ENCODE peak calls at places on chromosome 18, in six cellular contexts. One of them, this sample, is unnamed.

GRCh38 chr18:10453885-10454772 is at the start of gene APCDD1:
- DNase-seq in A549: peak
- DNase-seq in K562: no peak
- DNase-seq in GM12878: no peak
- DNase-seq in endothelial cell of umbilical vein: no peak
- DNase-seq in HepG2: peak
- DNase-seq in this sample: peak

GRCh38 chr18:27211569-27211968 is 26.5 kb upstream of the CHST9 start:
- DNase-seq in A549: no peak
- DNase-seq in K562: no peak
- DNase-seq in GM12878: no peak
- DNase-seq in endothelial cell of umbilical vein: no peak
- DNase-seq in HepG2: no peak
- DNase-seq in this sample: no peak

GRCh38 chr18:25039781-25040180 is 312.2 kb downstream of the ZNF521 start:
- DNase-seq in A549: no peak
- DNase-seq in K562: no peak
- DNase-seq in GM12878: no peak
- DNase-seq in endothelial cell of umbilical vein: no peak
- DNase-seq in HepG2: no peak
- DNase-seq in this sample: no peak

GRCh38 chr18:13232060-13232917 is 13.7 kb downstream of the LDLRAD4 start:
- DNase-seq in A549: no peak
- DNase-seq in K562: no peak
- DNase-seq in GM12878: no peak
- DNase-seq in endothelial cell of umbilical vein: no peak
- DNase-seq in HepG2: no peak
- DNase-seq in this sample: no peak

GRCh38 chr18:57498857-57499256 is 63.7 kb downstream of the ONECUT2 start:
- DNase-seq in A549: no peak
- DNase-seq in K562: no peak
- DNase-seq in GM12878: no peak
- DNase-seq in endothelial cell of umbilical vein: no peak
- DNase-seq in HepG2: no peak
- DNase-seq in this sample: no peak

GRCh38 chr18:79506191-79507075 is 110.7 kb downstream of the NFATC1 start:
- DNase-seq in A549: no peak
- DNase-seq in K562: no peak
- DNase-seq in GM12878: no peak
- DNase-seq in endothelial cell of umbilical vein: no peak
- DNase-seq in HepG2: no peak
- DNase-seq in this sample: no peak

GRCh38 chr18:37294951-37295350 is 270.6 kb downstream of the CELF4 start:
- DNase-seq in A549: no peak
- DNase-seq in K562: peak
- DNase-seq in GM12878: no peak
- DNase-seq in endothelial cell of umbilical vein: peak
- DNase-seq in HepG2: peak
- DNase-seq in this sample: peak

GRCh38 chr18:46621111-46621766 is 35.8 kb downstream of the LOXHD1 start:
- DNase-seq in A549: no peak
- DNase-seq in K562: no peak
- DNase-seq in GM12878: no peak
- DNase-seq in endothelial cell of umbilical vein: no peak
- DNase-seq in HepG2: no peak
- DNase-seq in this sample: no peak

GRCh38 chr18:44098551-44099098 is 582.1 kb upstream of the SETBP1 start:
- DNase-seq in A549: no peak
- DNase-seq in K562: no peak
- DNase-seq in GM12878: no peak
- DNase-seq in endothelial cell of umbilical vein: peak
- DNase-seq in HepG2: no peak
- DNase-seq in this sample: peak

GRCh38 chr18:66599190-66599589 is 4.7 kb downstream of the CDH19 start:
- DNase-seq in A549: no peak
- DNase-seq in K562: no peak
- DNase-seq in GM12878: no peak
- DNase-seq in endothelial cell of umbilical vein: peak
- DNase-seq in HepG2: peak
- DNase-seq in this sample: no peak

GRCh38 chr18:9321017-9321452 is 13.5 kb upstream of the TWSG1 start:
- DNase-seq in A549: no peak
- DNase-seq in K562: peak
- DNase-seq in GM12878: no peak
- DNase-seq in endothelial cell of umbilical vein: peak
- DNase-seq in HepG2: no peak
- DNase-seq in this sample: no peak

GRCh38 chr18:12253517-12254136 is 534 bp upstream of the CIDEA start:
- DNase-seq in A549: no peak
- DNase-seq in K562: no peak
- DNase-seq in GM12878: no peak
- DNase-seq in endothelial cell of umbilical vein: no peak
- DNase-seq in HepG2: no peak
- DNase-seq in this sample: no peak

GRCh38 chr18:32920796-32921787 is 148.3 kb upstream of the KLHL14 start:
- DNase-seq in A549: peak
- DNase-seq in K562: no peak
- DNase-seq in GM12878: no peak
- DNase-seq in endothelial cell of umbilical vein: peak
- DNase-seq in HepG2: peak
- DNase-seq in this sample: peak

GRCh38 chr18:65091737-65092329 is 659.0 kb upstream of the CDH7 start:
- DNase-seq in A549: no peak
- DNase-seq in K562: no peak
- DNase-seq in GM12878: no peak
- DNase-seq in endothelial cell of umbilical vein: no peak
- DNase-seq in HepG2: peak
- DNase-seq in this sample: peak

GRCh38 chr18:45066868-45067267 is 386.2 kb downstream of the SETBP1 start:
- DNase-seq in A549: no peak
- DNase-seq in K562: peak
- DNase-seq in GM12878: peak
- DNase-seq in endothelial cell of umbilical vein: no peak
- DNase-seq in HepG2: no peak
- DNase-seq in this sample: peak

DNA sequence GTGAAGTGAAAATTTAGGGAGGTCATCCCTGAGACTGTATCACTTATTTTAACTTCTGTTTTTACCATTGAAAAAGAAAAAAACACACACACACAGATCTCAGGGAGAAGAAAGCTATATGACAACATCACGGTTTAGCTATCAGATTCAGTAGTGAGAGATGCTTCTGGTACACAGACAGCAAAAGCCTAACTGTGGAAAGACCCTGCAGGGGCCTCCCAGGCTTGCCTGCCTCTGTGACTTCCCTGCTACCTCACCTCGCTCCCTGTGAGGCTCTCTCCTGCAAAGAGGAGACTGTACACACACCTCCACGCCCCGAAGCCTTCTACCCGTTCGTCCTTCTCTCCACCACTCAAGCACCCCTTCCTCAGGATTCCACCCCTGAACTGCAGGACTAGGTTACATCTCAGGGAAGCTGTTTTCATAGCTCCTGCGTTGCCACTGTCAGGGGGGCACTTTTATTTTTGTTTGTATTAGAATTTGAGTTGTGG is 86.3 kb downstream of the EPB41L3 start:
- DNase-seq in A549: no peak
- DNase-seq in K562: no peak
- DNase-seq in GM12878: no peak
- DNase-seq in endothelial cell of umbilical vein: no peak
- DNase-seq in HepG2: no peak
- DNase-seq in this sample: no peak
- TF ChIP-seq CTCF in A549: no peak
- TF ChIP-seq CTCF in K562: no peak
- TF ChIP-seq CTCF in GM12878: no peak
- TF ChIP-seq CTCF in endothelial cell of umbilical vein: no peak
- TF ChIP-seq CTCF in HepG2: no peak
- TF ChIP-seq CTCF in this sample: no peak

DNA sequence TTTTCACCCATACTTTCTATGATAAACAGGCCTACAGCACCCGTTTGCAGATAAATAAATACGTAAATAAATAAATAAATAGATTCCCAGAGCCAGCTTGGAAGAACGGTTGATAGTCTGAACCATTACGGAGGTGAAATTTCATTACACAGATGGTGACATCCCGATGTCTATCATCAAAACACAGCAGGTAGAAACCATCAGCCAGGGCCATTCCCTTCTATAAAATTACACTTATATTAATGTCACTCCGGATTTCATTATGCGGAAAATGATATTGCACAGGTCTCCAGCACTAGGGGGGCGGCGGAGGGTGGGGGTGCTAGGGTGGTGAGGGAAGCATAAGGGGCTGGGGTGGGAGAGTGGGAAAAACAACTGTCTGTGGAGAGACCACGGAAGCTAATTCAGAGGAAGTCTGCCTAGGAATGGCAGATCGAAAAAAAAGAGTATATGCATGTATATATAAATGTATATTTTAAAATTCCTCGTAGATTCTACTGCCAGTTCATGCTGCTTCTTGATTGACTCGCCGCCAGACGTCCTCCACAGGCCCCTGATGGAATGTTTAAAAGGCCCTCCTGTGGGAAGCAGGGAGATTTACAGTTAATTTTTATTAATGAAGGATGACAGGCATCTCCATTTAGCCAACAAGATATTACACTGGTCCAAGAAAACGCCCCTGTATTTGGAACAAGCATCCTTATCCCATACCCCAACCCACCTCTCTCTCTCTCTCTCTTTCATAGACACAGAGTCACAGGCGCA is 1906.0 kb upstream of the PIK3C3 start:
- DNase-seq in A549: no peak
- DNase-seq in K562: no peak
- DNase-seq in GM12878: no peak
- DNase-seq in endothelial cell of umbilical vein: no peak
- DNase-seq in HepG2: no peak
- DNase-seq in this sample: no peak
- TF ChIP-seq MYC in A549: no peak
- TF ChIP-seq MYC in K562: no peak
- TF ChIP-seq MYC in GM12878: no peak
- TF ChIP-seq MYC in endothelial cell of umbilical vein: no peak
- TF ChIP-seq MYC in HepG2: no peak
- TF ChIP-seq MYC in this sample: no peak

GRCh38 chr18:56172527-56172926 is 465.9 kb downstream of the TXNL1 start:
- DNase-seq in A549: no peak
- DNase-seq in K562: no peak
- DNase-seq in GM12878: no peak
- DNase-seq in endothelial cell of umbilical vein: no peak
- DNase-seq in HepG2: no peak
- DNase-seq in this sample: no peak

GRCh38 chr18:56171854-56172253 is 466.5 kb downstream of the TXNL1 start:
- DNase-seq in A549: no peak
- DNase-seq in K562: no peak
- DNase-seq in GM12878: no peak
- DNase-seq in endothelial cell of umbilical vein: no peak
- DNase-seq in HepG2: no peak
- DNase-seq in this sample: no peak

GRCh38 chr18:56166914-56167313 is 471.5 kb downstream of the TXNL1 start:
- DNase-seq in A549: no peak
- DNase-seq in K562: no peak
- DNase-seq in GM12878: no peak
- DNase-seq in endothelial cell of umbilical vein: no peak
- DNase-seq in HepG2: no peak
- DNase-seq in this sample: no peak

GRCh38 chr18:56165601-56166355 is 472.6 kb downstream of the TXNL1 start:
- DNase-seq in A549: no peak
- DNase-seq in K562: no peak
- DNase-seq in GM12878: no peak
- DNase-seq in endothelial cell of umbilical vein: no peak
- DNase-seq in HepG2: no peak
- DNase-seq in this sample: no peak

DNA sequence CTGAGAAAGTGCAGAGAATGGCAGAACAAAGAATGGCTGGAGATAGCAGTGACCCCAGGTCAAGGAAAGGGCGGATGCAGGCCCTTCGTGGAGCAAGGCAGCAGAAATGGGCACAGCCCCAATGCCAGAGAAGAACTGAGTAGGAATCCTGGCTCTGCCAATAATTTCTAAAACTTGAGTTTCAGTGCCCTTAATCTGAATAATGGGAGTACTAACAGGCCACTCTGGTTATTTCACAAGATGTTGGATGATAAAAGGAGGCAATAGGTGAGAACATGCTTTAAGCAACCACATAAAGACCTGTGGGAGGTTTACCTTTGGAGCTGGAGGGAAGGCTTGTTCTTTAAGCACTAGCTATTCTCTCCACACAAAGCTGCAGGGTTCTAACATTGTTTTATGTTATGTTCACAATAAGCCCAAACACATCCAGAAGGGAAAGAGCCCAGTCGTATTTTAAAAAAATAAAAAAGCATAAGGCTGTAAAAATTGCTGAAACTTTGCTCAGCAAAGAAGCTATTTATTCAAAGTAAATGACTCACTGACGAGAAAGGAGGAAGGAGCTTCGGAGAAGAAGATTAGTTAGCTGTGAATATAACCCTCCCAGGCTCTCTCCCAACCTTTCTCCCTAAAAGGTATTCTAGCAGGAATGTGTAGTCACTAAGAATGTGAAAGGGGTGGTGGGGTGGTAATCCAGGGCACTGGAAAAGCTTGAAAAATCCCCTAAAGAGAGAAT is 470.2 kb downstream of the TXNL1 start:
- DNase-seq in A549: no peak
- DNase-seq in K562: no peak
- DNase-seq in GM12878: no peak
- DNase-seq in endothelial cell of umbilical vein: peak
- DNase-seq in HepG2: no peak
- DNase-seq in this sample: no peak
- TF ChIP-seq MAX in A549: no peak
- TF ChIP-seq MAX in K562: no peak
- TF ChIP-seq MAX in GM12878: no peak
- TF ChIP-seq MAX in endothelial cell of umbilical vein: no peak
- TF ChIP-seq MAX in HepG2: no peak
- TF ChIP-seq MAX in this sample: no peak

GRCh38 chr18:48709371-48709770 is 170.5 kb downstream of the CTIF start:
- DNase-seq in A549: no peak
- DNase-seq in K562: no peak
- DNase-seq in GM12878: no peak
- DNase-seq in endothelial cell of umbilical vein: peak
- DNase-seq in HepG2: no peak
- DNase-seq in this sample: no peak

GRCh38 chr18:48713302-48713701 is 174.5 kb downstream of the CTIF start:
- DNase-seq in A549: no peak
- DNase-seq in K562: no peak
- DNase-seq in GM12878: no peak
- DNase-seq in endothelial cell of umbilical vein: peak
- DNase-seq in HepG2: no peak
- DNase-seq in this sample: no peak

GRCh38 chr18:48708807-48709206 is 170.0 kb downstream of the CTIF start:
- DNase-seq in A549: no peak
- DNase-seq in K562: no peak
- DNase-seq in GM12878: no peak
- DNase-seq in endothelial cell of umbilical vein: no peak
- DNase-seq in HepG2: no peak
- DNase-seq in this sample: no peak

GRCh38 chr18:48714873-48715272 is 176.0 kb downstream of the CTIF start:
- DNase-seq in A549: no peak
- DNase-seq in K562: no peak
- DNase-seq in GM12878: no peak
- DNase-seq in endothelial cell of umbilical vein: no peak
- DNase-seq in HepG2: no peak
- DNase-seq in this sample: no peak

GRCh38 chr18:48711651-48712486 is 173.0 kb downstream of the CTIF start:
- DNase-seq in A549: peak
- DNase-seq in K562: peak
- DNase-seq in GM12878: no peak
- DNase-seq in endothelial cell of umbilical vein: peak
- DNase-seq in HepG2: peak
- DNase-seq in this sample: peak
- TF ChIP-seq CTCF in A549: no peak
- TF ChIP-seq CTCF in K562: peak
- TF ChIP-seq CTCF in GM12878: peak
- TF ChIP-seq CTCF in endothelial cell of umbilical vein: peak
- TF ChIP-seq CTCF in HepG2: peak
- TF ChIP-seq CTCF in this sample: peak

GRCh38 chr18:55779711-55780590 is 192.0 kb upstream of the TCF4 start:
- DNase-seq in A549: peak
- DNase-seq in K562: peak
- DNase-seq in GM12878: no peak
- DNase-seq in endothelial cell of umbilical vein: peak
- DNase-seq in HepG2: no peak
- DNase-seq in this sample: no peak
- TF ChIP-seq MYC in A549: no peak
- TF ChIP-seq MYC in K562: no peak
- TF ChIP-seq MYC in GM12878: no peak
- TF ChIP-seq MYC in endothelial cell of umbilical vein: no peak
- TF ChIP-seq MYC in HepG2: no peak
- TF ChIP-seq MYC in this sample: no peak

This sample was measured in NB4.